ENCODE peak calls at places on chromosomes 4 and X, in six cellular contexts. O, J, P, C, S and G are unnamed samples.

GRCh38 chr4:112645541-112646329 is 8.8 kb downstream of the LARP7 start:
- DNase-seq in S (no peak), O (no peak), J (no peak), P (peak; percentile 88), C (no peak), G (no peak)

GRCh38 chrX:13029831-13030771 is 14.3 kb downstream of the FAM9C start:
- DNase-seq in J (no peak), O (no peak), S (no peak), C (no peak), P (no peak), G (peak; percentile 35)

GRCh38 chrX:141468940-141469339 is 115.6 kb downstream of the SPANXA1 start:
- DNase-seq in S (no peak), P (no peak), J (no peak), O (no peak), C (no peak), G (no peak)

GRCh38 chr4:129578336-129578735 is 482.4 kb downstream of the C4orf33 start:
- DNase-seq in S (no peak), O (no peak), C (no peak), P (no peak), J (no peak), G (no peak)

GRCh38 chr4:142475663-142476062 is 370.4 kb downstream of the INPP4B start:
- DNase-seq in S (no peak), P (no peak), O (no peak), J (no peak), C (no peak), G (no peak)

GRCh38 chr4:146883070-146883469 is 62.6 kb downstream of the TTC29 start:
- DNase-seq in J (no peak), S (no peak), P (no peak), C (no peak), O (no peak), G (no peak)

GRCh38 chr4:4430492-4431195 is 43.7 kb downstream of the NSG1 start:
- DNase-seq in C (peak; percentile 67), O (peak; percentile 77), P (no peak), J (peak; percentile 60), S (no peak), G (peak; percentile 59)

GRCh38 chr4:139655116-139655515 is 10.5 kb upstream of the MGST2 start:
- DNase-seq in C (no peak), P (no peak), S (no peak), J (no peak), O (peak; percentile 32), G (peak; percentile 65)

GRCh38 chrX:76202471-76202870 is 29.6 kb downstream of the PBDC1 start:
- DNase-seq in P (no peak), J (no peak), O (no peak), S (no peak), C (no peak), G (no peak)

GRCh38 chr4:128364565-128364964 is 77.0 kb upstream of the PGRMC2 start:
- DNase-seq in J (no peak), P (no peak), C (no peak), S (no peak), O (no peak), G (no peak)

GRCh38 chrX:150361070-150361776 is 1.9 kb upstream of the MAMLD1 start:
- DNase-seq in P (no peak), O (peak; percentile 31), J (no peak), C (no peak), S (no peak), G (no peak)

GRCh38 chrX:43165343-43165920 is 387.5 kb upstream of the PPP1R2C start:
- DNase-seq in O (no peak), J (no peak), S (no peak), C (no peak), P (no peak), G (no peak)

GRCh38 chrX:13164611-13165010 is 120.2 kb upstream of the FAM9C start:
- DNase-seq in O (no peak), P (no peak), S (no peak), J (no peak), C (no peak), G (no peak)

GRCh38 chrX:155235891-155236290 is 19.6 kb downstream of the VBP1 start:
- DNase-seq in J (no peak), S (no peak), P (no peak), O (no peak), C (no peak), G (peak; percentile 9)

GRCh38 chr4:54586343-54586953 is 71.3 kb upstream of the KIT start:
- DNase-seq in P (no peak), J (no peak), C (peak; percentile 28), S (no peak), O (no peak), G (no peak)

GRCh38 chr4:69881173-69881773 is 21.3 kb upstream of the SULT1E1 start:
- DNase-seq in O (peak; percentile 10), P (no peak), S (no peak), C (peak; percentile 5), J (peak; percentile 7), G (peak; percentile 66)

GRCh38 chrX:110427076-110427475 is 68.4 kb downstream of the RTL9 start:
- DNase-seq in P (no peak), S (no peak), O (no peak), C (no peak), J (no peak), G (no peak)

GRCh38 chr4:148065069-148065468 is 333.2 kb downstream of the ARHGAP10 start:
- DNase-seq in P (no peak), J (no peak), C (no peak), O (no peak), S (no peak), G (no peak)

GRCh38 chr4:41061482-41062185 is 152.7 kb downstream of the APBB2 start:
- DNase-seq in P (no peak), O (no peak), C (no peak), J (no peak), S (no peak), G (no peak)

GRCh38 chr4:44487341-44487740 is 38.7 kb upstream of the KCTD8 start:
- DNase-seq in O (no peak), P (no peak), S (no peak), C (no peak), J (no peak), G (no peak)

GRCh38 chrX:49237060-49237459 is 1.8 kb downstream of the CCDC22 start:
- DNase-seq in P (no peak), S (no peak), J (no peak), C (no peak), O (no peak), G (no peak)

GRCh38 chrX:68699960-68700746 is 52.7 kb downstream of the STARD8 start:
- DNase-seq in S (no peak), C (peak; percentile 69), O (no peak), P (no peak), J (no peak), G (no peak)

GRCh38 chrX:106742831-106743230 is 16.3 kb downstream of the RNF128 start:
- DNase-seq in C (no peak), S (no peak), O (no peak), J (no peak), P (no peak), G (no peak)

GRCh38 chrX:10769165-10769564 is 148.8 kb upstream of the MID1 start:
- DNase-seq in P (no peak), S (no peak), O (peak; percentile 36), J (peak; percentile 32), C (peak; percentile 22), G (no peak)

GRCh38 chr4:165355900-165356300 is 22.9 kb upstream of the CPE start:
- DNase-seq in J (no peak), O (peak; percentile 47), C (no peak), S (no peak), P (no peak), G (peak; percentile 72)

GRCh38 chr4:83454626-83455025 is 997 bp downstream of the HELQ start:
- DNase-seq in C (peak; percentile 15), P (no peak), O (no peak), S (no peak), J (no peak), G (no peak)

GRCh38 chrX:96756491-96756890 is 71.8 kb downstream of the DIAPH2 start:
- DNase-seq in S (no peak), C (no peak), P (no peak), O (no peak), J (no peak), G (no peak)

GRCh38 chrX:37578045-37578444 is 6.6 kb downstream of the LANCL3 start:
- DNase-seq in S (no peak), J (no peak), C (no peak), O (no peak), P (no peak), G (no peak)

GRCh38 chr4:47383829-47384427 is 79.6 kb downstream of the COMMD8 start:
- DNase-seq in O (peak; percentile 43), J (peak; percentile 1), P (no peak), S (no peak), C (peak; percentile 23), G (peak; percentile 7)

GRCh38 chr4:5812506-5813229 is 80.2 kb downstream of the CRMP1 start:
- DNase-seq in P (no peak), S (no peak), J (peak; percentile 36), O (peak; percentile 58), C (peak; percentile 71), G (peak; percentile 58)

GRCh38 chrX:8272846-8273245 is 101.8 kb upstream of the VCX2 start:
- DNase-seq in O (no peak), C (no peak), P (no peak), J (no peak), S (no peak), G (no peak)

GRCh38 chr4:168645933-168646768 is 149.3 kb downstream of the PALLD start:
- DNase-seq in P (no peak), C (no peak), O (peak; percentile 65), J (no peak), S (no peak), G (no peak)

DNA sequence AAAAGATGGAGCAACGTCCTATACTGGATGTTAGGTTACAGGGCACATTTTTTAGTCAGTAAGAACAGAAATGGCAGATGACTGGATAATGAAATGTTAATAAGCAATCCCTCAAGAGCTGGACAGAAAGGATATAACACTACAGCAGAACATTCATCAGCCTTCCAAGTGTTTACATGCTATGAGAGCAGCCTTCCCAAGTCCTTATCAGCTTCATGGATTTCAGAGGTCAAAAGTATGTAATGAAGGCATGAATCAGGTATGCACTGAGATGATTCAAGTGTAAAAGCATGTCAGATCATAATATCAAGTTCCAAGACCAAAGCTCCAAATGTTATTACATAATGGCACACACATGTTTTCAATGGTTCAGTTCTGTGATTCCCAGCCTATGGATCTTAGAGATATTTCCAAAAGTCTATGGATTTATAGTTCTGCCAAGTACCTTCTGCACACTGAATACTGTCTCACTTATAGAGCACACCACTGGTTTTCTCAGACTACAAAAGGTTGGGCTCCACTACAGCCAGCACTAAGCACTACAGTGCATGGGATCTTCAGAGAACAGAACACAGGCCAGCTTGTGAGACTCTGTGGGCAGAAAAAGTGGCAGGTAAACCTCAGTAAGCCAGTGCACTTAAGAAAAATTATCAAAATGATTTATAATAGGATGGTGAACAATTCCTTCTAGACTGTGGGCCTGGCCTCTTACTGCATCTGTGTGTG is 49.2 kb downstream of the GPC4 start:
- DNase-seq in O (no peak), J (no peak), C (no peak), S (no peak), P (no peak), G (no peak)
- TF ChIP-seq CHD2 in O (no peak), J (no peak), C (no peak), S (no peak), P (no peak), G (no peak)

GRCh38 chr4:124133753-124134152 is 578.8 kb downstream of the ANKRD50 start:
- DNase-seq in S (no peak), C (no peak), O (no peak), J (no peak), P (no peak), G (no peak)
- H3K27ac ChIP-seq in S (no peak overlapping the region), C (no peak overlapping the region), O (no peak overlapping the region), J (no peak overlapping the region), P (no peak overlapping the region), G (no peak overlapping the region)

GRCh38 chr4:52873861-52874343 is 11.8 kb downstream of the RASL11B start:
- DNase-seq in S (no peak), P (peak; percentile 58), C (no peak), O (no peak), J (no peak), G (peak; percentile 46)
- TF ChIP-seq CHD2 in S (no peak), P (peak; percentile 62), C (no peak), O (no peak), J (no peak), G (no peak)

GRCh38 chr4:30901781-30902479 is 181.8 kb downstream of the PCDH7 start:
- DNase-seq in O (no peak), P (no peak), C (no peak), S (no peak), J (no peak), G (no peak)
- H3K27ac ChIP-seq in O (no peak overlapping the region), P (no peak overlapping the region), C (no peak overlapping the region), S (no peak overlapping the region), J (no peak overlapping the region), G (no peak overlapping the region)